ENCODE peak calls at places on chromosomes 2 and 18, in ten cellular contexts. One of them, this sample, is unnamed.

GRCh38 chr2:142877265-142877756 is at the start of gene KYNU:
- DNase-seq in HCT116: no peak
- DNase-seq in fibroblast of lung: no peak
- DNase-seq in astrocyte: no peak
- DNase-seq in SK-N-SH: no peak
- DNase-seq in OCI-LY7: no peak
- DNase-seq in HepG2: peak; percentile 82
- DNase-seq in osteoblast: peak; percentile 46
- DNase-seq in IMR-90: peak; percentile 33
- DNase-seq in Karpas-422: peak; percentile 65
- DNase-seq in this sample: no peak

GRCh38 chr18:63843008-63843407 is 44.5 kb upstream of the SERPINB2 start:
- DNase-seq in HCT116: no peak
- DNase-seq in SK-N-SH: no peak
- DNase-seq in astrocyte: no peak
- DNase-seq in IMR-90: no peak
- DNase-seq in Karpas-422: no peak
- DNase-seq in HepG2: no peak
- DNase-seq in fibroblast of lung: no peak
- DNase-seq in OCI-LY7: no peak
- DNase-seq in osteoblast: no peak
- DNase-seq in this sample: no peak

GRCh38 chr18:55587341-55588000 is 521 bp downstream of the TCF4 start:
- DNase-seq in HepG2: no peak
- DNase-seq in OCI-LY7: peak; percentile 34
- DNase-seq in Karpas-422: peak; percentile 86
- DNase-seq in astrocyte: peak; percentile 41
- DNase-seq in IMR-90: peak; percentile 51
- DNase-seq in SK-N-SH: peak; percentile 76
- DNase-seq in fibroblast of lung: peak; percentile 62
- DNase-seq in HCT116: no peak
- DNase-seq in osteoblast: peak; percentile 59
- DNase-seq in this sample: no peak

GRCh38 chr18:70072678-70073077 is 125.0 kb upstream of the CD226 start:
- DNase-seq in IMR-90: peak; percentile 50
- DNase-seq in fibroblast of lung: peak; percentile 47
- DNase-seq in astrocyte: peak; percentile 37
- DNase-seq in HCT116: no peak
- DNase-seq in osteoblast: no peak
- DNase-seq in OCI-LY7: no peak
- DNase-seq in HepG2: peak; percentile 34
- DNase-seq in Karpas-422: no peak
- DNase-seq in SK-N-SH: no peak
- DNase-seq in this sample: no peak

GRCh38 chr18:31741096-31741735 is 19.5 kb downstream of the SLC25A52 start:
- DNase-seq in osteoblast: no peak
- DNase-seq in fibroblast of lung: peak; percentile 18
- DNase-seq in Karpas-422: peak; percentile 79
- DNase-seq in OCI-LY7: peak; percentile 13
- DNase-seq in HepG2: peak; percentile 41
- DNase-seq in SK-N-SH: peak; percentile 32
- DNase-seq in IMR-90: peak; percentile 36
- DNase-seq in astrocyte: peak; percentile 11
- DNase-seq in HCT116: peak; percentile 22
- DNase-seq in this sample: no peak

GRCh38 chr2:180523629-180524340 is 456.6 kb upstream of the UBE2E3 start:
- DNase-seq in HepG2: no peak
- DNase-seq in fibroblast of lung: peak; percentile 91
- DNase-seq in OCI-LY7: no peak
- DNase-seq in SK-N-SH: no peak
- DNase-seq in HCT116: no peak
- DNase-seq in astrocyte: peak; percentile 90
- DNase-seq in osteoblast: peak; percentile 84
- DNase-seq in IMR-90: peak; percentile 95
- DNase-seq in Karpas-422: no peak
- DNase-seq in this sample: no peak

GRCh38 chr2:149034406-149034805 is 4.1 kb upstream of the LYPD6B start:
- DNase-seq in astrocyte: no peak
- DNase-seq in HepG2: no peak
- DNase-seq in osteoblast: no peak
- DNase-seq in SK-N-SH: no peak
- DNase-seq in fibroblast of lung: no peak
- DNase-seq in IMR-90: no peak
- DNase-seq in HCT116: no peak
- DNase-seq in OCI-LY7: no peak
- DNase-seq in Karpas-422: no peak
- DNase-seq in this sample: no peak

GRCh38 chr2:46460991-46461715 is 18.2 kb upstream of the TMEM247 start:
- DNase-seq in IMR-90: peak; percentile 65
- DNase-seq in Karpas-422: peak; percentile 87
- DNase-seq in SK-N-SH: peak; percentile 79
- DNase-seq in HepG2: peak; percentile 70
- DNase-seq in fibroblast of lung: peak; percentile 36
- DNase-seq in astrocyte: no peak
- DNase-seq in HCT116: peak; percentile 36
- DNase-seq in OCI-LY7: peak; percentile 71
- DNase-seq in osteoblast: peak; percentile 88
- DNase-seq in this sample: no peak

GRCh38 chr2:50785781-50786180 is 246.2 kb downstream of the NRXN1 start:
- DNase-seq in IMR-90: no peak
- DNase-seq in osteoblast: no peak
- DNase-seq in OCI-LY7: no peak
- DNase-seq in HCT116: no peak
- DNase-seq in SK-N-SH: no peak
- DNase-seq in HepG2: no peak
- DNase-seq in fibroblast of lung: no peak
- DNase-seq in astrocyte: no peak
- DNase-seq in Karpas-422: no peak
- DNase-seq in this sample: no peak

GRCh38 chr2:26735096-26735495 is 29.0 kb upstream of the SLC35F6 start:
- DNase-seq in SK-N-SH: peak; percentile 80
- DNase-seq in fibroblast of lung: peak; percentile 94
- DNase-seq in astrocyte: peak; percentile 93
- DNase-seq in Karpas-422: no peak
- DNase-seq in HepG2: no peak
- DNase-seq in HCT116: no peak
- DNase-seq in osteoblast: peak; percentile 98
- DNase-seq in OCI-LY7: no peak
- DNase-seq in IMR-90: peak; percentile 96
- DNase-seq in this sample: no peak

GRCh38 chr2:30417253-30417652 is 29.8 kb upstream of the LCLAT1 start:
- DNase-seq in OCI-LY7: no peak
- DNase-seq in SK-N-SH: no peak
- DNase-seq in HCT116: no peak
- DNase-seq in Karpas-422: no peak
- DNase-seq in osteoblast: peak; percentile 14
- DNase-seq in fibroblast of lung: no peak
- DNase-seq in astrocyte: no peak
- DNase-seq in HepG2: no peak
- DNase-seq in IMR-90: peak; percentile 61
- DNase-seq in this sample: no peak

GRCh38 chr18:13868501-13869271 is 44.7 kb downstream of the MC5R start:
- DNase-seq in Karpas-422: no peak
- DNase-seq in HCT116: no peak
- DNase-seq in astrocyte: no peak
- DNase-seq in SK-N-SH: no peak
- DNase-seq in osteoblast: no peak
- DNase-seq in HepG2: no peak
- DNase-seq in OCI-LY7: no peak
- DNase-seq in IMR-90: no peak
- DNase-seq in fibroblast of lung: no peak
- DNase-seq in this sample: no peak
- H3K4me3 ChIP-seq in Karpas-422: no peak overlapping the region
- H3K4me3 ChIP-seq in HCT116: no peak overlapping the region
- H3K4me3 ChIP-seq in astrocyte: peak overlapping the region; percentile 17
- H3K4me3 ChIP-seq in SK-N-SH: no peak overlapping the region
- H3K4me3 ChIP-seq in osteoblast: no peak overlapping the region
- H3K4me3 ChIP-seq in HepG2: no peak overlapping the region
- H3K4me3 ChIP-seq in OCI-LY7: no peak overlapping the region
- H3K4me3 ChIP-seq in IMR-90: no peak overlapping the region
- H3K4me3 ChIP-seq in fibroblast of lung: no peak overlapping the region
- H3K4me3 ChIP-seq in this sample: no peak overlapping the region

DNA sequence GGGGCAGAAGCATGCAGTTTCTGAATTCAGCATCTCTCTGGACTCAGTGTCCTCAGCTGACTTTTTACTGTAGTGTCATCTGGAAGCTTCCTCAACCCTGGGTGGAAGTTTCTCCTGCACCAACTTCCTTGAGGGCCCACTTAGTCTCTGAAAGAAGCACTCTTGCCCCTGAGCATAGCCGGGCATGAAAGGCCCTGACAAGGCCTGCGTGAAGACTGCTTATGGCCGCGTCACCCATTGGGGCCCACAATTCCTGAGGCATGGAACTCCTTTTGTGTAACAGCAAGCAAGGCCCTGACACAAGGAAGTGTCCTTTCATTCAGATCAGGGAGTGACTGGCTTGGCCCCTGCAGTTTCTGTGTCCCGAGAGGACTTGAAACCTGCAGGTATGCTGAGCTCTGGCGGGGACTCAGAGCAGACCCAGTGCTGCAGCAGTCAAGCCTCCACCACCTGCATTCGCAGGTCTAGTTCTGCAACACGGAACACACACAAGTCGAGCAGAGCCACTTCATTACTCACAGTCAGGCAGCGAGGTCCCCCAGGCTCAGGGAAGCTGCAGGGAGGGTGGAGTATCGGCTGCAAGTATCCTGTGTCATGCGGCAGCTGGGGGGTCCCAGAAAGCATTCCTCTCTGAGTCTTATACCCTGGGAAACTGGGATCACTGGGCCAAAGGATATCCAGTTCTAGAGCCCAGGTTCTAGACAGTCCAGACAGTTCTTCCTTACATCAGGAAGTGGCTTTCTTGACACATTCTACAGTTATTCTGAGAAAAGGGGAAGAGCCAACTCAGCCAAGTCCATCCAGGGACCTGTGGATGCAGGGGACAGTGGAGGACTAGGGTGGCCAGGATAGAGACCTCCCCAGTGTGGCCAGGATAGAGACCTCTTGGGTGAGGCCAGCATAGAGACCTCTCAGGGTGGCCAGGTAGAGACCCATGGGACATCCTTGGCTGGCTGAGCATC is 35.6 kb upstream of the PRLH start:
- DNase-seq in fibroblast of lung: no peak
- DNase-seq in IMR-90: no peak
- DNase-seq in HCT116: no peak
- DNase-seq in osteoblast: peak; percentile 25
- DNase-seq in Karpas-422: no peak
- DNase-seq in HepG2: no peak
- DNase-seq in astrocyte: no peak
- DNase-seq in SK-N-SH: no peak
- DNase-seq in OCI-LY7: no peak
- DNase-seq in this sample: no peak
- H4K20me1 ChIP-seq in fibroblast of lung: no peaks in the 10 kb centered on the region
- H4K20me1 ChIP-seq in IMR-90: no peaks in the 10 kb centered on the region
- H4K20me1 ChIP-seq in HCT116: no peaks in the 10 kb centered on the region
- H4K20me1 ChIP-seq in osteoblast: no peaks in the 10 kb centered on the region
- H4K20me1 ChIP-seq in Karpas-422: no peaks in the 10 kb centered on the region
- H4K20me1 ChIP-seq in HepG2: no peaks in the 10 kb centered on the region
- H4K20me1 ChIP-seq in astrocyte: peaks cover 22% of the 10 kb centered on the region
- H4K20me1 ChIP-seq in SK-N-SH: no peaks in the 10 kb centered on the region
- H4K20me1 ChIP-seq in OCI-LY7: no peaks in the 10 kb centered on the region
- H4K20me1 ChIP-seq in this sample: no peaks in the 10 kb centered on the region

GRCh38 chr2:10344105-10345066 is 41.7 kb downstream of the HPCAL1 start:
- DNase-seq in fibroblast of lung: peak; percentile 36
- DNase-seq in HepG2: no peak
- DNase-seq in SK-N-SH: peak; percentile 93
- DNase-seq in IMR-90: peak; percentile 49
- DNase-seq in osteoblast: no peak
- DNase-seq in astrocyte: no peak
- DNase-seq in HCT116: no peak
- DNase-seq in OCI-LY7: no peak
- DNase-seq in Karpas-422: peak; percentile 44
- DNase-seq in this sample: no peak

GRCh38 chr2:10346929-10347558 is 44.3 kb downstream of the HPCAL1 start:
- DNase-seq in Karpas-422: no peak
- DNase-seq in SK-N-SH: no peak
- DNase-seq in HepG2: no peak
- DNase-seq in OCI-LY7: no peak
- DNase-seq in IMR-90: peak; percentile 41
- DNase-seq in osteoblast: peak; percentile 86
- DNase-seq in astrocyte: no peak
- DNase-seq in fibroblast of lung: peak; percentile 47
- DNase-seq in HCT116: no peak
- DNase-seq in this sample: no peak

GRCh38 chr2:10345813-10346212 is 43.1 kb downstream of the HPCAL1 start:
- DNase-seq in astrocyte: no peak
- DNase-seq in fibroblast of lung: no peak
- DNase-seq in OCI-LY7: no peak
- DNase-seq in SK-N-SH: no peak
- DNase-seq in HepG2: no peak
- DNase-seq in HCT116: no peak
- DNase-seq in Karpas-422: no peak
- DNase-seq in osteoblast: no peak
- DNase-seq in IMR-90: no peak
- DNase-seq in this sample: no peak

GRCh38 chr2:10343658-10344057 is 41.0 kb downstream of the HPCAL1 start:
- DNase-seq in SK-N-SH: no peak
- DNase-seq in osteoblast: no peak
- DNase-seq in IMR-90: no peak
- DNase-seq in OCI-LY7: no peak
- DNase-seq in fibroblast of lung: no peak
- DNase-seq in astrocyte: no peak
- DNase-seq in Karpas-422: no peak
- DNase-seq in HepG2: no peak
- DNase-seq in HCT116: no peak
- DNase-seq in this sample: no peak

GRCh38 chr2:10345126-10345525 is 42.4 kb downstream of the HPCAL1 start:
- DNase-seq in OCI-LY7: no peak
- DNase-seq in astrocyte: no peak
- DNase-seq in osteoblast: no peak
- DNase-seq in IMR-90: no peak
- DNase-seq in SK-N-SH: no peak
- DNase-seq in HepG2: no peak
- DNase-seq in fibroblast of lung: no peak
- DNase-seq in Karpas-422: no peak
- DNase-seq in HCT116: no peak
- DNase-seq in this sample: no peak
- H3K27ac ChIP-seq in OCI-LY7: no peak overlapping the region
- H3K27ac ChIP-seq in astrocyte: no peak overlapping the region
- H3K27ac ChIP-seq in osteoblast: no peak overlapping the region
- H3K27ac ChIP-seq in IMR-90: no peak overlapping the region
- H3K27ac ChIP-seq in SK-N-SH: peak overlapping the region; percentile 67
- H3K27ac ChIP-seq in HepG2: no peak overlapping the region
- H3K27ac ChIP-seq in fibroblast of lung: no peak overlapping the region
- H3K27ac ChIP-seq in Karpas-422: no peak overlapping the region
- H3K27ac ChIP-seq in HCT116: no peak overlapping the region
- H3K27ac ChIP-seq in this sample: no peak overlapping the region

DNA sequence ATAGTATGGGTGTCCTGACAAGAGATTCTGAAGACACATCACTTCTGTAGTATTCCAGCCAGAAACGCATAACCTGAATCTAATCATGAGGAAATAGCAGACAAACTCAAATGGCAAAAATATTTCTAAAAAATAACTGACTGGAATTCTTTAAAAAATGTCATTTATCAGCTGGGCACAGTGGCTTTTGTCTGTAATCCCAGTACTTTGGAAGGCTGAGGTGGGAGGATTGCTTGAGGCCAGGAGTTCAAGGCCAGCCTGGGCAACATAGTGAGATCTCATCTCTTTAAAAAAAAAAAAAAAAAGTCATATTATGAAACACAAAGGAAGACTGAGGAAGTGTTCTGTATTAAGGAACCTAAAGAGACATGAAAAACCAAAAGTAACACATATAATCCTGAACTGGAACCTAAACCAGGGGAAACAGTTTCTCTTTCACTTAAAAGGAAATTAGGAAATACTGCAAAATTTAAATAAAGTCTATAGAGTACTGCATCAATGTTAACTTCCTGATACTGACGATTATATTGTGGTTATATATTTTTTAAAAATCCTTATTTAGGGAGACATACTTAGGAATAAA is 29.9 kb downstream of the SESTD1 start:
- DNase-seq in HepG2: no peak
- DNase-seq in Karpas-422: no peak
- DNase-seq in HCT116: no peak
- DNase-seq in IMR-90: no peak
- DNase-seq in OCI-LY7: no peak
- DNase-seq in SK-N-SH: no peak
- DNase-seq in fibroblast of lung: no peak
- DNase-seq in osteoblast: no peak
- DNase-seq in astrocyte: no peak
- DNase-seq in this sample: no peak
- H3K4me3 ChIP-seq in HepG2: no peak overlapping the region
- H3K4me3 ChIP-seq in Karpas-422: no peak overlapping the region
- H3K4me3 ChIP-seq in HCT116: no peak overlapping the region
- H3K4me3 ChIP-seq in IMR-90: no peak overlapping the region
- H3K4me3 ChIP-seq in OCI-LY7: no peak overlapping the region
- H3K4me3 ChIP-seq in SK-N-SH: no peak overlapping the region
- H3K4me3 ChIP-seq in fibroblast of lung: no peak overlapping the region
- H3K4me3 ChIP-seq in osteoblast: no peak overlapping the region
- H3K4me3 ChIP-seq in astrocyte: no peak overlapping the region
- H3K4me3 ChIP-seq in this sample: no peak overlapping the region

This sample was measured in keratinocyte.